ENCODE peak calls at places on chromosomes 2 and 18, in six cellular contexts. One of them, this sample, is unnamed.

GRCh38 chr2:176852667-176853066 is 359.9 kb upstream of the HNRNPA3 start:
- DNase-seq in foreskin fibroblast: no peak
- DNase-seq in cardiac fibroblast: no peak
- DNase-seq in T-helper 1 cell: peak
- DNase-seq in MV-4-11: no peak
- DNase-seq in iPS DF 6.9: no peak
- DNase-seq in this sample: peak

GRCh38 chr2:181784556-181784955 is 104.2 kb upstream of the NEUROD1 start:
- DNase-seq in cardiac fibroblast: peak
- DNase-seq in iPS DF 6.9: no peak
- DNase-seq in T-helper 1 cell: no peak
- DNase-seq in foreskin fibroblast: no peak
- DNase-seq in MV-4-11: no peak
- DNase-seq in this sample: peak

GRCh38 chr2:16246281-16246850 is 306.0 kb downstream of the MYCN start:
- DNase-seq in foreskin fibroblast: no peak
- DNase-seq in cardiac fibroblast: no peak
- DNase-seq in iPS DF 6.9: no peak
- DNase-seq in T-helper 1 cell: no peak
- DNase-seq in MV-4-11: no peak
- DNase-seq in this sample: no peak

GRCh38 chr2:127623388-127624320 is 22.3 kb upstream of the GPR17 start:
- DNase-seq in iPS DF 6.9: no peak
- DNase-seq in cardiac fibroblast: peak
- DNase-seq in foreskin fibroblast: no peak
- DNase-seq in MV-4-11: no peak
- DNase-seq in T-helper 1 cell: no peak
- DNase-seq in this sample: peak

GRCh38 chr2:190432567-190433231 is 24.5 kb downstream of the MFSD6 start:
- DNase-seq in MV-4-11: no peak
- DNase-seq in cardiac fibroblast: no peak
- DNase-seq in foreskin fibroblast: no peak
- DNase-seq in iPS DF 6.9: no peak
- DNase-seq in T-helper 1 cell: no peak
- DNase-seq in this sample: no peak

GRCh38 chr2:41879367-41879871 is 168.4 kb upstream of the PKDCC start:
- DNase-seq in MV-4-11: no peak
- DNase-seq in foreskin fibroblast: no peak
- DNase-seq in cardiac fibroblast: no peak
- DNase-seq in iPS DF 6.9: no peak
- DNase-seq in T-helper 1 cell: no peak
- DNase-seq in this sample: peak

GRCh38 chr2:190627881-190628412 is 20.9 kb upstream of the NAB1 start:
- DNase-seq in iPS DF 6.9: no peak
- DNase-seq in MV-4-11: no peak
- DNase-seq in foreskin fibroblast: no peak
- DNase-seq in cardiac fibroblast: peak
- DNase-seq in T-helper 1 cell: peak
- DNase-seq in this sample: no peak

GRCh38 chr2:216770050-216770449 is 74.7 kb upstream of the IGFBP5 start:
- DNase-seq in T-helper 1 cell: no peak
- DNase-seq in MV-4-11: no peak
- DNase-seq in cardiac fibroblast: no peak
- DNase-seq in iPS DF 6.9: no peak
- DNase-seq in foreskin fibroblast: no peak
- DNase-seq in this sample: no peak

GRCh38 chr2:100952512-100952911 is 49.6 kb upstream of the RPL31 start:
- DNase-seq in iPS DF 6.9: no peak
- DNase-seq in cardiac fibroblast: no peak
- DNase-seq in T-helper 1 cell: no peak
- DNase-seq in MV-4-11: no peak
- DNase-seq in foreskin fibroblast: no peak
- DNase-seq in this sample: no peak

GRCh38 chr18:9568186-9568585 is 46.2 kb downstream of the PPP4R1 start:
- DNase-seq in iPS DF 6.9: no peak
- DNase-seq in MV-4-11: no peak
- DNase-seq in T-helper 1 cell: no peak
- DNase-seq in foreskin fibroblast: no peak
- DNase-seq in cardiac fibroblast: no peak
- DNase-seq in this sample: no peak

This sample was measured in NCI-H146.